ENCODE peak calls at places on chromosomes 6 and 20, in seven cellular contexts. C, V, Q, L, F, M and J are unnamed samples.

GRCh38 chr20:52083627-52084232 is 107.8 kb downstream of the ZFP64 start:
- DNase-seq in C (peak), V (peak), Q (peak), L (peak), F (peak), M (peak), J (peak)

GRCh38 chr6:16966821-16967817 is 134.7 kb upstream of the STMND1 start:
- DNase-seq in C (no peak), V (no peak), Q (no peak), L (peak), F (no peak), M (no peak), J (no peak)

GRCh38 chr6:121884621-121885020 is 449.2 kb downstream of the GJA1 start:
- DNase-seq in C (no peak), V (no peak), Q (no peak), L (no peak), F (no peak), M (peak), J (no peak)

GRCh38 chr20:56429496-56429895 is 17.4 kb downstream of the CASS4 start:
- DNase-seq in C (no peak), V (peak), Q (no peak), L (peak), F (no peak), M (peak), J (no peak)

GRCh38 chr6:75244063-75244575 is 518 bp upstream of the COX7A2 start:
- DNase-seq in C (no peak), V (no peak), Q (no peak), L (peak), F (no peak), M (no peak), J (no peak)

GRCh38 chr6:143112084-143112768 is 51.5 kb downstream of the AIG1 start:
- DNase-seq in C (no peak), V (no peak), Q (no peak), L (no peak), F (no peak), M (no peak), J (no peak)

GRCh38 chr6:125802943-125803377 is 12.2 kb downstream of the NCOA7 start:
- DNase-seq in C (no peak), V (no peak), Q (no peak), L (peak), F (no peak), M (no peak), J (no peak)

GRCh38 chr6:44662461-44663121 is 275.1 kb downstream of the CDC5L start:
- DNase-seq in C (no peak), V (no peak), Q (no peak), L (no peak), F (no peak), M (peak), J (no peak)

GRCh38 chr6:41374618-41375590 is 39.5 kb downstream of the NCR2 start:
- DNase-seq in C (no peak), V (no peak), Q (no peak), L (no peak), F (no peak), M (no peak), J (peak)

GRCh38 chr20:25216199-25216945 is 20.9 kb downstream of the ENTPD6 start:
- DNase-seq in C (no peak), V (no peak), Q (no peak), L (no peak), F (no peak), M (no peak), J (no peak)

GRCh38 chr6:15090145-15090579 is 155.7 kb upstream of the JARID2 start:
- DNase-seq in C (no peak), V (no peak), Q (no peak), L (peak), F (no peak), M (no peak), J (no peak)

GRCh38 chr20:35629432-35630145 is 14.0 kb downstream of the SPAG4 start:
- DNase-seq in C (no peak), V (no peak), Q (no peak), L (no peak), F (no peak), M (no peak), J (no peak)

GRCh38 chr6:17311595-17312311 is 30.6 kb downstream of the RBM24 start:
- DNase-seq in C (no peak), V (peak), Q (no peak), L (peak), F (no peak), M (peak), J (no peak)

GRCh38 chr6:3749991-3750323 is 1.6 kb downstream of the PXDC1 start:
- DNase-seq in C (no peak), V (peak), Q (no peak), L (peak), F (no peak), M (peak), J (no peak)

GRCh38 chr6:16238658-16239089 is 287 bp downstream of the GMPR start:
- DNase-seq in C (no peak), V (no peak), Q (no peak), L (no peak), F (no peak), M (no peak), J (no peak)

GRCh38 chr6:157631838-157632237 is 191.2 kb upstream of the SNX9 start:
- DNase-seq in C (no peak), V (no peak), Q (no peak), L (no peak), F (no peak), M (no peak), J (no peak)

GRCh38 chr6:5557506-5557905 is 296.2 kb downstream of the FARS2 start:
- DNase-seq in C (no peak), V (no peak), Q (no peak), L (no peak), F (no peak), M (no peak), J (no peak)

GRCh38 chr6:142926494-142927273 is 18.3 kb downstream of the HIVEP2 start:
- DNase-seq in C (no peak), V (peak), Q (peak), L (peak), F (peak), M (peak), J (peak)

GRCh38 chr20:50187403-50188051 is 3.1 kb upstream of the CEBPB start:
- DNase-seq in C (no peak), V (no peak), Q (no peak), L (peak), F (no peak), M (peak), J (no peak)

GRCh38 chr20:51196991-51197651 is 174.2 kb upstream of the KCNG1 start:
- DNase-seq in C (no peak), V (no peak), Q (no peak), L (no peak), F (no peak), M (no peak), J (no peak)

GRCh38 chr6:27505209-27506027 is 32.5 kb upstream of the ZNF184 start:
- DNase-seq in C (no peak), V (peak), Q (no peak), L (peak), F (no peak), M (peak), J (no peak)

DNA sequence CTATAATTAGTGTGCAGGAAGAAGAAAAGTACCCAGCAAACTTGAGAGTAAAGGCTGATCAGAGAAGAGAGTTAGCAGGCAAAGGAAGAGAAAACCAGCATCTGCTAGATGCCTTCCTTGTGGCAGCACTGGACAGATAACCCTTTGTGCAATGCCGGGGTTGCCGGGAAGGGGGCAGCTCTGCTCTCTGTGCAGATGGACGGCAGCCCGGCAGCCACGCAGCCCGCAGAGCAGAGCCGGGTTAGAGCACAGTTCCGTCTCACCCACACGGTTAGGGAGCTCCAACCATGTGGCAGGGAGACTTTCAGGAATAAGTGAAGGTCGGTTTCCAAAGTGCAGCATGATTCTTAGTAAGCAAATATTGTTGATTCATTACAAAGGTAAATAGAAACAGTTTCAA is 80.0 kb upstream of the RPS6KA2 start:
- DNase-seq in C (no peak), V (no peak), Q (peak), L (peak), F (no peak), M (peak), J (peak)
- TF ChIP-seq CTCF in C (peak), V (no peak), Q (peak), L (peak), F (peak), M (peak), J (peak)

DNA sequence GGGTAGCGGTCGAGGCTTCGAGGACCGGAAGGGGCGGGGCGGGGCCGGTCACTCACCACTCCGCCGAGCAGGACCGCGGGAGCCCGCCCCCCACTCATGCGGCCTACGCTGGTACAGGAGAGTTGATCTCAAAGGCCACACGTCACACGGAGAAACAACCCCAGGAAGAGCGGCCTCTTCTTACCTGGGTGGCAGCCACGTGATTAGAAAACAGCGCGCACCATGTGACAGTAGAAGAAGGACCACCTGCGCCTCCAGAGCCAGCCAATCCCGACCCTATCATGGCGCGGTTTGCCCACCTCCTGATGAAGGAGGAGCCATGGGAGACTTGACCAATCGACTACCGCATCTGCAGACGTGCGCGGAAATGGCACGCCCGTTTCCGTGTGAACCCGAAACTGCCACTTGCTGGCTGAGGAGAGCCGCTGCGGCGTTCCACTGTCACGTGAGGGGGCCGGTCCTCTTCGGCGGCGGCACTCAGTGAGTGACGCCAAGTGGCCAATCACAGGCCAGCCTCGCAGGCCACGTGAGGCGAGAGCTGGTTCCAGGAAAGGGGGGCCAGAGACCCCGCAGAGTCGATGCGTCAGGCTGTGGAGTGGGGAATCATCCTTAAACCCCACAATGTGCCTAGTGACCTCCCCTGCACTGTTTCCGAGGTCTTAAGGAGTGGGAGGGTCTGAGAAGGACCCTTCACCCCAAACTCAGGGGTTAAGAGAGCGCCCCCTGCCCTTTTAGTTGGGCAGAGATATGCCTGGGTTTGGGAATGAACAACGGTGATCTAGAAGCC is at the start of gene CUTA:
- DNase-seq in C (peak), V (peak), Q (peak), L (peak), F (peak), M (peak), J (peak)
- TF ChIP-seq CTCF in C (no peak), V (peak), Q (peak), L (no peak), F (no peak), M (peak), J (peak)

DNA sequence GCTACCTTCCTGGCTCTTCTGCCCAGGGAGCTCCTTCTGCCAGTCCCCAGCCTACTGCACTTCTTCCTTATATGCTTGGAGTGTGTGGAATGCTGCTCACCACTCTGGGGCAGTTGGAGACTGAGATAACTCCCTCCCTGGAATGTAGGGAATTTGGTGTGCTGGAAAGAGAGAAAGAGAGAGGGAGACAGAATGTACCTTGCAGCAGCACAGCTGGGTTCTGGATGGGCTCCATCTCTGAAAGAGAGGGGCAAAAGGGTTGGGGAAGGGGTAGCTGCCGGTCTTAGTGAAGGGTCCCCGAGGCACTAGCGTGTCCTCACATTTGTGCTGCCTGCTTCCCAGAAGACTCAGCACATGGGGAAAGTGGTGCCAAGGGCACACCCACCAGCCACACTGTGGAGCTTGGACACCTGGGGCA is 40.2 kb upstream of the DDR1 start:
- DNase-seq in C (no peak), V (peak), Q (no peak), L (no peak), F (no peak), M (peak), J (no peak)
- TF ChIP-seq CTCF in C (peak), V (no peak), Q (no peak), L (no peak), F (no peak), M (no peak), J (no peak)

GRCh38 chr6:70164556-70164955 is 138.3 kb downstream of the COL9A1 start:
- DNase-seq in C (no peak), V (no peak), Q (no peak), L (no peak), F (no peak), M (no peak), J (no peak)

GRCh38 chr6:70172252-70172651 is 130.6 kb downstream of the COL9A1 start:
- DNase-seq in C (no peak), V (no peak), Q (no peak), L (no peak), F (no peak), M (no peak), J (no peak)

GRCh38 chr6:70163795-70164194 is 139.1 kb downstream of the COL9A1 start:
- DNase-seq in C (no peak), V (no peak), Q (no peak), L (no peak), F (no peak), M (no peak), J (no peak)

GRCh38 chr6:70162972-70163371 is 139.9 kb downstream of the COL9A1 start:
- DNase-seq in C (no peak), V (no peak), Q (no peak), L (no peak), F (no peak), M (no peak), J (no peak)

DNA sequence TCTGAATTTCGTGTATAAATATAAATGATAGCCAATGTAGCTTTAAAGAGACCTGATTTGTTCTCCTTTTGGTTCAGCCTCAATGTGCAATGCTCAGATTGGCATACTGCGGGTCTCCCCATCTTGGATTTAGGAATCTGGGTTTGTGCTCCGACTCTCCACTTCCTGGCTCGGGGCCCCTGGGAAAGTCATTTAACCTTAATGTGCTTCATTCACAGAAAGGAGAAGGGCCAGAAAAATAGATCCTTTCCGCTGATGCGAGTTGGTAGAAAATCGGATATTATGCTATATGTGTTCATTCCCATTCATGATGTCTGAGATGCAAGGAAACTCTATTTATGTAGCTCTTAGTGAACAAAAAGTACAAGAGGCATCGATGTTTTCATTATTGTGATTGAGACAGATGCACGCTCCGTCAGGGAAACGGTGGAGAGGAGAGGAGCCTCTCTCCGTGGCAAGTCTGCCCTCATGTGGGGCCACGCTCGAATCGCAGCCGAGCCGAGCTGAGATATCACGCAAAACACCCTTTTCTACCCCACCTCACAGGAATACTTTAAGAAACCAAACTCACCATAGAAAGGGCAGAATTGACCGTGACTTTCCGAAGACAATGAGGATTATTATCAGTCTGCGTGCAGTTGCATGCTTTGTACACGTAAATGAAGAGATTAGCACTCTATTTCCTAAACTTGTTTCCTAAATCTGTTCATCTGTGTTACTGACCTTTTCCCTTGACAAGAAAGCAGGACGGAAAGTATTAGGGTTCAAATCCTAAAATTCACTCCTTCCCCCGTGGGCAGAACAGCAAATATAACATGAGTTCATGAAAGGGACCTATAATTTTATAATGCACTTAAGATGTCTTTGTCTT is 136.6 kb downstream of the COL9A1 start:
- DNase-seq in C (peak), V (peak), Q (peak), L (peak), F (no peak), M (peak), J (peak)
- TF ChIP-seq CTCF in C (peak), V (peak), Q (peak), L (peak), F (no peak), M (peak), J (peak)

GRCh38 chr20:8903655-8904605 is 165.0 kb upstream of the PLCB4 start:
- DNase-seq in C (no peak), V (peak), Q (no peak), L (peak), F (no peak), M (no peak), J (no peak)
- TF ChIP-seq CTCF in C (no peak), V (no peak), Q (no peak), L (no peak), F (no peak), M (no peak), J (no peak)

DNA sequence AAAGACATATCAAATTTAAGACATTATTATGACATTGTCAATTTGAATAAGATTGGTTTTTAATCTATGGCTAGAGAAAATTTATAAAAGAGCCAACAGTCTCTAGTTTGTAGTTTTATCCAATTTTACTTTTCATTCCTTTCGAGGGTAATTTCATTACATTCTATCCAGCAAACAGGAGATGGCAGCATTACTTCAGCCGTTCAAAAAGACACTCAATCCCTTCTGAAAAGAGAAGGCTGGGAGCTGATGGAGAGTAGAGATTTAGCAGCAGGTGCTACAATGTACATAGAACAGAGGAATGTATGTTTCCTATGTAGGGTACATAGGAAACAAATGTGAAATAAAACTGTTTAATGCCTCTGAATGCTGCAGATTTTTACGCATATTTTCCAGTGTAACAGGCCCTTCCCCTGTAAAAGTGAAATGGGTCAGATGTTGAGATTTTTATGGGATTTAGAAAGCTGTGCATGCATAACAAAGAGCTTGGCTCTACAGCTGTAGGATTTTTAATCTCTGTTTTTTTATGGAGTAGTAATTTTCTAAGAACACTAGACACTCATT is 15.9 kb downstream of the RPS12 start:
- DNase-seq in C (no peak), V (no peak), Q (no peak), L (peak), F (no peak), M (peak), J (no peak)
- TF ChIP-seq CTCF in C (peak), V (peak), Q (peak), L (peak), F (no peak), M (peak), J (peak)

GRCh38 chr6:76347539-76347938 is 275.1 kb upstream of the IMPG1 start:
- DNase-seq in C (no peak), V (no peak), Q (no peak), L (no peak), F (no peak), M (no peak), J (no peak)

GRCh38 chr6:76351275-76351674 is 278.8 kb upstream of the IMPG1 start:
- DNase-seq in C (no peak), V (no peak), Q (no peak), L (no peak), F (no peak), M (no peak), J (no peak)
- TF ChIP-seq CTCF in C (no peak), V (no peak), Q (peak), L (no peak), F (no peak), M (no peak), J (peak)

DNA sequence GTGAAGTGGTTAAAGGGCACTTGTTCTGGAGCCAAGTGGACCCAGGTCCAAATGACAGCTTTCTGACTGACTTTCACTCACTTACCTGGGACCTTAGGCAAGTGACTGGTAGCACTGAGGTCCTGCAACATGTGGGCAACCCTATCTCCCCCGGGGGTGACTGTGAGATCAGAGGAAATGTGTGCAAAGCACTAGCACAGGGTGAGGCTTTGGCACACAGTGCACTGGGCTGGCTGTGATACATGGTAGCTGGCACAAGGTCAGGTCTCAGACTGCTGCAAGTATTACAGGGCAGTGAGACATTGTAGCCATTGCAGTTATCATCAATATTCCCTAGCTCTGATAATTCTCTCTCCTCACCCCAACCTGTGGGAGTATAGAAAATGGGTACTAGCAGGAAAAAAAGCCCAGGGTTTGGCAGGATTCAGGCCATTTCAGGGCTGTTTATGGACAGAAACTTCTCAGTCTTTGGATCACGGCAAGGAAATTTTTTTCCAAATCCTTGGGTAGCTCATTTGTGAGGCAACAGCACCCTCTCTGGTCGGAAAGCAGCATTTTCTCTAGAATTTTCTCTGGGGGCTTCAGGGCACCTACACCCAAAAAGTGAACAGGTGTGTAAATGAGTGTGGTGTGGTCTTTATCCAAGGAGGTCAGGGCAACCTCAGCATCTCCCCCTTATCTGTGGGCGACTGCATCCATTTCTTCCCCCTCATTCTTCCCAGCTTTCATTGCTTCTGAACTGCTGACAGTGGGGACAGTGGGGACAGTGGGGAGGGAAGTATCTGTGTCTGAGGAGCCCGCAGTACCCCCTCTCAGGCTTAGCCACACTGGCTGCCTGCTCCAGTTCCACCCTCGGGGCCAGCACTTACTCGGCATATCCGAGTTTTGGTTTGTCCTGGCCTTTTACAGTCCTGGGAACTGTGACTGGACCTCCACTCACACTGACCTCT is 148.7 kb upstream of the PHACTR3 start:
- DNase-seq in C (no peak), V (no peak), Q (peak), L (peak), F (no peak), M (peak), J (no peak)
- TF ChIP-seq CTCF in C (peak), V (peak), Q (peak), L (peak), F (peak), M (peak), J (peak)